ENCODE peak calls at places on chromosomes 11 and 22, in ten cellular contexts. One of them, this sample, is unnamed.

GRCh38 chr11:44632466-44633123 is 67.1 kb downstream of the CD82 start:
- DNase-seq in AG20443: peak
- DNase-seq in activated naive CD4-positive, alpha-beta T cell treated with Interleukin-2 at 50 U/mL for 16 hours: peak
- DNase-seq in NCI-H2081: no peak
- DNase-seq in stimulated activated naive B cell treated with anti-CD40 and anti-IgM and Interleukin-4, amounts not matched to agents 10 μg/mL and 1 μg/mL and 100 μg/mL, for 72 hours: peak
- DNase-seq in AG09319: no peak
- DNase-seq in tibial artery: no peak
- DNase-seq in AG09309: no peak
- DNase-seq in neural progenitor cell: peak
- DNase-seq in cardiac muscle cell: peak
- DNase-seq in this sample: no peak

GRCh38 chr11:11520231-11521015 is 101.4 kb downstream of the GALNT18 start:
- DNase-seq in cardiac muscle cell: no peak
- DNase-seq in stimulated activated naive B cell treated with anti-CD40 and anti-IgM and Interleukin-4, amounts not matched to agents 10 μg/mL and 1 μg/mL and 100 μg/mL, for 72 hours: no peak
- DNase-seq in activated naive CD4-positive, alpha-beta T cell treated with Interleukin-2 at 50 U/mL for 16 hours: no peak
- DNase-seq in AG20443: no peak
- DNase-seq in neural progenitor cell: no peak
- DNase-seq in AG09319: no peak
- DNase-seq in AG09309: no peak
- DNase-seq in NCI-H2081: no peak
- DNase-seq in tibial artery: no peak
- DNase-seq in this sample: no peak

GRCh38 chr11:124837491-124837856 is 27.8 kb upstream of the ROBO3 start:
- DNase-seq in stimulated activated naive B cell treated with anti-CD40 and anti-IgM and Interleukin-4, amounts not matched to agents 10 μg/mL and 1 μg/mL and 100 μg/mL, for 72 hours: no peak
- DNase-seq in tibial artery: no peak
- DNase-seq in AG09309: peak
- DNase-seq in activated naive CD4-positive, alpha-beta T cell treated with Interleukin-2 at 50 U/mL for 16 hours: no peak
- DNase-seq in AG09319: peak
- DNase-seq in cardiac muscle cell: peak
- DNase-seq in AG20443: peak
- DNase-seq in NCI-H2081: peak
- DNase-seq in neural progenitor cell: peak
- DNase-seq in this sample: peak

GRCh38 chr22:47172771-47173534 is 410.5 kb downstream of the TBC1D22A start:
- DNase-seq in NCI-H2081: no peak
- DNase-seq in AG09319: no peak
- DNase-seq in activated naive CD4-positive, alpha-beta T cell treated with Interleukin-2 at 50 U/mL for 16 hours: no peak
- DNase-seq in tibial artery: peak
- DNase-seq in neural progenitor cell: no peak
- DNase-seq in AG20443: no peak
- DNase-seq in cardiac muscle cell: no peak
- DNase-seq in AG09309: no peak
- DNase-seq in stimulated activated naive B cell treated with anti-CD40 and anti-IgM and Interleukin-4, amounts not matched to agents 10 μg/mL and 1 μg/mL and 100 μg/mL, for 72 hours: no peak
- DNase-seq in this sample: no peak

GRCh38 chr11:73983764-73984543 is 1.3 kb upstream of the UCP2 start:
- DNase-seq in AG20443: no peak
- DNase-seq in AG09319: no peak
- DNase-seq in activated naive CD4-positive, alpha-beta T cell treated with Interleukin-2 at 50 U/mL for 16 hours: no peak
- DNase-seq in NCI-H2081: peak
- DNase-seq in AG09309: no peak
- DNase-seq in stimulated activated naive B cell treated with anti-CD40 and anti-IgM and Interleukin-4, amounts not matched to agents 10 μg/mL and 1 μg/mL and 100 μg/mL, for 72 hours: no peak
- DNase-seq in neural progenitor cell: no peak
- DNase-seq in tibial artery: peak
- DNase-seq in cardiac muscle cell: no peak
- DNase-seq in this sample: no peak

GRCh38 chr11:34218067-34218466 is 112.6 kb downstream of the NAT10 start:
- DNase-seq in NCI-H2081: no peak
- DNase-seq in tibial artery: no peak
- DNase-seq in stimulated activated naive B cell treated with anti-CD40 and anti-IgM and Interleukin-4, amounts not matched to agents 10 μg/mL and 1 μg/mL and 100 μg/mL, for 72 hours: no peak
- DNase-seq in activated naive CD4-positive, alpha-beta T cell treated with Interleukin-2 at 50 U/mL for 16 hours: no peak
- DNase-seq in neural progenitor cell: no peak
- DNase-seq in AG09309: no peak
- DNase-seq in AG20443: no peak
- DNase-seq in AG09319: no peak
- DNase-seq in cardiac muscle cell: no peak
- DNase-seq in this sample: no peak

GRCh38 chr11:113202431-113202830 is 112.0 kb upstream of the TTC12 start:
- DNase-seq in neural progenitor cell: no peak
- DNase-seq in AG09309: no peak
- DNase-seq in activated naive CD4-positive, alpha-beta T cell treated with Interleukin-2 at 50 U/mL for 16 hours: no peak
- DNase-seq in tibial artery: no peak
- DNase-seq in AG09319: no peak
- DNase-seq in stimulated activated naive B cell treated with anti-CD40 and anti-IgM and Interleukin-4, amounts not matched to agents 10 μg/mL and 1 μg/mL and 100 μg/mL, for 72 hours: no peak
- DNase-seq in NCI-H2081: no peak
- DNase-seq in cardiac muscle cell: no peak
- DNase-seq in AG20443: peak
- DNase-seq in this sample: no peak

GRCh38 chr22:32810241-32811133 is 9.0 kb downstream of the TIMP3 start:
- DNase-seq in neural progenitor cell: peak
- DNase-seq in stimulated activated naive B cell treated with anti-CD40 and anti-IgM and Interleukin-4, amounts not matched to agents 10 μg/mL and 1 μg/mL and 100 μg/mL, for 72 hours: no peak
- DNase-seq in tibial artery: no peak
- DNase-seq in activated naive CD4-positive, alpha-beta T cell treated with Interleukin-2 at 50 U/mL for 16 hours: no peak
- DNase-seq in cardiac muscle cell: peak
- DNase-seq in AG09319: no peak
- DNase-seq in NCI-H2081: no peak
- DNase-seq in AG20443: no peak
- DNase-seq in AG09309: no peak
- DNase-seq in this sample: no peak

GRCh38 chr22:16844529-16844928 is 19.3 kb upstream of the XKR3 start:
- DNase-seq in tibial artery: no peak
- DNase-seq in cardiac muscle cell: no peak
- DNase-seq in AG20443: no peak
- DNase-seq in NCI-H2081: no peak
- DNase-seq in AG09309: no peak
- DNase-seq in neural progenitor cell: no peak
- DNase-seq in stimulated activated naive B cell treated with anti-CD40 and anti-IgM and Interleukin-4, amounts not matched to agents 10 μg/mL and 1 μg/mL and 100 μg/mL, for 72 hours: no peak
- DNase-seq in activated naive CD4-positive, alpha-beta T cell treated with Interleukin-2 at 50 U/mL for 16 hours: no peak
- DNase-seq in AG09319: no peak
- DNase-seq in this sample: no peak

GRCh38 chr22:27650572-27650971 is 151.0 kb downstream of the MN1 start:
- DNase-seq in NCI-H2081: no peak
- DNase-seq in AG09319: no peak
- DNase-seq in AG09309: no peak
- DNase-seq in cardiac muscle cell: no peak
- DNase-seq in stimulated activated naive B cell treated with anti-CD40 and anti-IgM and Interleukin-4, amounts not matched to agents 10 μg/mL and 1 μg/mL and 100 μg/mL, for 72 hours: no peak
- DNase-seq in neural progenitor cell: no peak
- DNase-seq in tibial artery: no peak
- DNase-seq in AG20443: no peak
- DNase-seq in activated naive CD4-positive, alpha-beta T cell treated with Interleukin-2 at 50 U/mL for 16 hours: no peak
- DNase-seq in this sample: no peak

GRCh38 chr11:66070604-66071325 is 693 bp downstream of the PACS1 start:
- DNase-seq in AG09309: no peak
- DNase-seq in cardiac muscle cell: peak
- DNase-seq in stimulated activated naive B cell treated with anti-CD40 and anti-IgM and Interleukin-4, amounts not matched to agents 10 μg/mL and 1 μg/mL and 100 μg/mL, for 72 hours: no peak
- DNase-seq in AG20443: peak
- DNase-seq in neural progenitor cell: peak
- DNase-seq in activated naive CD4-positive, alpha-beta T cell treated with Interleukin-2 at 50 U/mL for 16 hours: peak
- DNase-seq in NCI-H2081: no peak
- DNase-seq in AG09319: no peak
- DNase-seq in tibial artery: peak
- DNase-seq in this sample: peak

GRCh38 chr11:104487035-104487775 is 323.3 kb upstream of the PDGFD start:
- DNase-seq in AG09309: no peak
- DNase-seq in neural progenitor cell: no peak
- DNase-seq in AG09319: no peak
- DNase-seq in AG20443: no peak
- DNase-seq in NCI-H2081: no peak
- DNase-seq in tibial artery: no peak
- DNase-seq in activated naive CD4-positive, alpha-beta T cell treated with Interleukin-2 at 50 U/mL for 16 hours: no peak
- DNase-seq in cardiac muscle cell: no peak
- DNase-seq in stimulated activated naive B cell treated with anti-CD40 and anti-IgM and Interleukin-4, amounts not matched to agents 10 μg/mL and 1 μg/mL and 100 μg/mL, for 72 hours: no peak
- DNase-seq in this sample: no peak

GRCh38 chr22:29308791-29309262 is 2.4 kb downstream of the GAS2L1 start:
- DNase-seq in neural progenitor cell: no peak
- DNase-seq in activated naive CD4-positive, alpha-beta T cell treated with Interleukin-2 at 50 U/mL for 16 hours: peak
- DNase-seq in stimulated activated naive B cell treated with anti-CD40 and anti-IgM and Interleukin-4, amounts not matched to agents 10 μg/mL and 1 μg/mL and 100 μg/mL, for 72 hours: no peak
- DNase-seq in cardiac muscle cell: no peak
- DNase-seq in NCI-H2081: no peak
- DNase-seq in AG09309: peak
- DNase-seq in AG09319: no peak
- DNase-seq in AG20443: peak
- DNase-seq in tibial artery: no peak
- DNase-seq in this sample: no peak

GRCh38 chr11:92893276-92893675 is 76.2 kb upstream of the MTNR1B start:
- DNase-seq in cardiac muscle cell: no peak
- DNase-seq in AG09319: no peak
- DNase-seq in neural progenitor cell: no peak
- DNase-seq in NCI-H2081: peak
- DNase-seq in activated naive CD4-positive, alpha-beta T cell treated with Interleukin-2 at 50 U/mL for 16 hours: no peak
- DNase-seq in tibial artery: no peak
- DNase-seq in AG09309: no peak
- DNase-seq in AG20443: no peak
- DNase-seq in stimulated activated naive B cell treated with anti-CD40 and anti-IgM and Interleukin-4, amounts not matched to agents 10 μg/mL and 1 μg/mL and 100 μg/mL, for 72 hours: no peak
- DNase-seq in this sample: no peak

GRCh38 chr11:6402561-6402981 is 12.3 kb downstream of the SMPD1 start:
- DNase-seq in NCI-H2081: no peak
- DNase-seq in stimulated activated naive B cell treated with anti-CD40 and anti-IgM and Interleukin-4, amounts not matched to agents 10 μg/mL and 1 μg/mL and 100 μg/mL, for 72 hours: peak
- DNase-seq in AG09319: no peak
- DNase-seq in AG20443: no peak
- DNase-seq in neural progenitor cell: no peak
- DNase-seq in cardiac muscle cell: no peak
- DNase-seq in activated naive CD4-positive, alpha-beta T cell treated with Interleukin-2 at 50 U/mL for 16 hours: peak
- DNase-seq in tibial artery: no peak
- DNase-seq in AG09309: no peak
- DNase-seq in this sample: no peak

GRCh38 chr11:121038642-121039409 is 14.9 kb downstream of the TBCEL start:
- DNase-seq in neural progenitor cell: no peak
- DNase-seq in AG09319: no peak
- DNase-seq in cardiac muscle cell: no peak
- DNase-seq in NCI-H2081: no peak
- DNase-seq in AG20443: no peak
- DNase-seq in activated naive CD4-positive, alpha-beta T cell treated with Interleukin-2 at 50 U/mL for 16 hours: no peak
- DNase-seq in AG09309: no peak
- DNase-seq in stimulated activated naive B cell treated with anti-CD40 and anti-IgM and Interleukin-4, amounts not matched to agents 10 μg/mL and 1 μg/mL and 100 μg/mL, for 72 hours: no peak
- DNase-seq in tibial artery: no peak
- DNase-seq in this sample: no peak

GRCh38 chr22:20777420-20778177 is 3.7 kb downstream of the SERPIND1 start:
- DNase-seq in AG09309: peak
- DNase-seq in AG20443: peak
- DNase-seq in neural progenitor cell: no peak
- DNase-seq in activated naive CD4-positive, alpha-beta T cell treated with Interleukin-2 at 50 U/mL for 16 hours: no peak
- DNase-seq in stimulated activated naive B cell treated with anti-CD40 and anti-IgM and Interleukin-4, amounts not matched to agents 10 μg/mL and 1 μg/mL and 100 μg/mL, for 72 hours: no peak
- DNase-seq in cardiac muscle cell: peak
- DNase-seq in AG09319: peak
- DNase-seq in tibial artery: no peak
- DNase-seq in NCI-H2081: peak
- DNase-seq in this sample: no peak

GRCh38 chr11:66745356-66746235 is 16.6 kb upstream of the SPTBN2 start:
- DNase-seq in stimulated activated naive B cell treated with anti-CD40 and anti-IgM and Interleukin-4, amounts not matched to agents 10 μg/mL and 1 μg/mL and 100 μg/mL, for 72 hours: peak
- DNase-seq in AG20443: no peak
- DNase-seq in tibial artery: no peak
- DNase-seq in activated naive CD4-positive, alpha-beta T cell treated with Interleukin-2 at 50 U/mL for 16 hours: peak
- DNase-seq in neural progenitor cell: peak
- DNase-seq in AG09309: no peak
- DNase-seq in AG09319: no peak
- DNase-seq in cardiac muscle cell: no peak
- DNase-seq in NCI-H2081: peak
- DNase-seq in this sample: peak

GRCh38 chr11:36105743-36106581 is 162.1 kb downstream of the LDLRAD3 start:
- DNase-seq in AG09319: no peak
- DNase-seq in NCI-H2081: no peak
- DNase-seq in AG20443: no peak
- DNase-seq in activated naive CD4-positive, alpha-beta T cell treated with Interleukin-2 at 50 U/mL for 16 hours: no peak
- DNase-seq in tibial artery: no peak
- DNase-seq in stimulated activated naive B cell treated with anti-CD40 and anti-IgM and Interleukin-4, amounts not matched to agents 10 μg/mL and 1 μg/mL and 100 μg/mL, for 72 hours: no peak
- DNase-seq in cardiac muscle cell: no peak
- DNase-seq in neural progenitor cell: no peak
- DNase-seq in AG09309: no peak
- DNase-seq in this sample: no peak

This sample was measured in retina.